ENCODE peak calls at places on chromosomes 12 and 14, in five cellular contexts. N, M, E, T and Y are unnamed samples.

GRCh38 chr14:31435276-31435675 is 14.9 kb upstream of the HEATR5A start:
- DNase-seq in T (no peak), E (no peak), N (no peak), M (no peak), Y (no peak)

GRCh38 chr12:62284749-62285148 is 24.5 kb downstream of the USP15 start:
- DNase-seq in E (no peak), T (no peak), M (no peak), N (no peak), Y (no peak)

GRCh38 chr14:85579957-85580356 is 50.0 kb downstream of the FLRT2 start:
- DNase-seq in T (no peak), N (no peak), E (no peak), M (no peak), Y (no peak)

GRCh38 chr14:99258341-99258781 is 13.6 kb downstream of the BCL11B start:
- DNase-seq in N (no peak), M (no peak), T (no peak), E (no peak), Y (no peak)

GRCh38 chr14:42869681-42870080 is 1263.0 kb downstream of the LRFN5 start:
- DNase-seq in M (peak; percentile 60), E (no peak), T (no peak), N (no peak), Y (no peak)

GRCh38 chr12:5114436-5114835 is 70.8 kb downstream of the KCNA5 start:
- DNase-seq in N (no peak), M (no peak), E (no peak), T (no peak), Y (no peak)

GRCh38 chr14:100149789-100150611 is 9.4 kb downstream of the DEGS2 start:
- DNase-seq in N (no peak), E (no peak), M (no peak), T (no peak), Y (no peak)

GRCh38 chr12:15525414-15525813 is 203.1 kb downstream of the PTPRO start:
- DNase-seq in M (no peak), N (no peak), T (no peak), E (no peak), Y (no peak)

GRCh38 chr12:42213954-42214426 is 24.1 kb downstream of the YAF2 start:
- DNase-seq in E (no peak), N (no peak), M (no peak), T (no peak), Y (no peak)

GRCh38 chr12:97960741-97961608 is 498.4 kb downstream of the RMST start:
- DNase-seq in T (peak; percentile 18), E (no peak), N (no peak), M (no peak), Y (no peak)

GRCh38 chr12:96136129-96136528 is 58.0 kb upstream of the ELK3 start:
- DNase-seq in M (no peak), E (no peak), N (no peak), T (no peak), Y (no peak)

GRCh38 chr14:23284654-23285529 is 1.0 kb downstream of the HOMEZ start:
- DNase-seq in E (no peak), M (no peak), T (no peak), N (no peak), Y (no peak)

GRCh38 chr12:114679452-114679875 is 4.5 kb downstream of the TBX3 start:
- DNase-seq in T (no peak), E (no peak), N (no peak), M (no peak), Y (no peak)

GRCh38 chr12:26833692-26834168 is 736 bp upstream of the ITPR2 start:
- DNase-seq in M (no peak), N (peak; percentile 16), E (peak; percentile 22), T (peak; percentile 60), Y (peak; percentile 5)

GRCh38 chr14:100214768-100215079 is 24.2 kb upstream of the YY1 start:
- DNase-seq in N (no peak), E (no peak), M (no peak), T (no peak), Y (no peak)

GRCh38 chr12:124713436-124714082 is 146.1 kb upstream of the NCOR2 start:
- DNase-seq in M (no peak), N (peak; percentile 16), T (no peak), E (peak; percentile 37), Y (no peak)